ENCODE peak calls at places on chromosome 4, in eight cellular contexts. W is substantia nigra; V is left cardiac atrium; C is naive B cell; R is AG10803; K is immature natural killer cell; X is amygdala; Y is activated T-cell treated with anti-CD3 and anti-CD28 coated beads, Interleukin-2, amount 50 U/mL, for 48 hours. H is an unnamed sample.

GRCh38 chr4:122576261-122577188 is 44.3 kb downstream of the IL21 start:
- DNase-seq in K (peak; percentile 16), C (no peak), V (no peak), Y (no peak), W (no peak), R (peak; percentile 45), X (no peak), H (no peak)

GRCh38 chr4:73770917-73771316 is 30.5 kb downstream of the CXCL8 start:
- DNase-seq in R (no peak), C (no peak), V (no peak), Y (no peak), K (no peak), W (no peak), X (no peak), H (no peak)

GRCh38 chr4:180059216-180059881 is 2183.9 kb upstream of the TENM3 start:
- DNase-seq in R (no peak), Y (peak; percentile 20), C (peak; percentile 7), W (no peak), X (no peak), K (no peak), V (no peak), H (no peak)

GRCh38 chr4:52641853-52642563 is 17.1 kb downstream of the USP46 start:
- DNase-seq in V (no peak), C (no peak), X (no peak), R (no peak), K (no peak), Y (no peak), W (no peak), H (no peak)

GRCh38 chr4:120995611-120996010 is 73.1 kb upstream of the PRDM5 start:
- DNase-seq in Y (no peak), X (no peak), C (no peak), R (peak; percentile 2), K (no peak), W (no peak), V (no peak), H (no peak)

GRCh38 chr4:106806158-106806797 is 229.8 kb downstream of the DKK2 start:
- DNase-seq in W (no peak), V (no peak), X (no peak), C (no peak), R (peak; percentile 65), Y (no peak), K (no peak), H (no peak)

GRCh38 chr4:82801910-82802521 is 3.4 kb upstream of the SCD5 start:
- DNase-seq in Y (no peak), V (no peak), K (no peak), W (no peak), R (peak; percentile 36), C (no peak), X (no peak), H (no peak)

GRCh38 chr4:92303621-92304027 is at the start of gene GRID2:
- DNase-seq in X (peak; percentile 36), W (peak; percentile 24), C (no peak), R (no peak), Y (no peak), V (peak; percentile 28), K (no peak), H (peak; percentile 59)

GRCh38 chr4:136731025-136731424 is 801.3 kb downstream of the PCDH18 start:
- DNase-seq in V (no peak), K (no peak), W (no peak), Y (no peak), C (no peak), R (no peak), X (no peak), H (no peak)

GRCh38 chr4:122687450-122688121 is 44.9 kb upstream of the BBS12 start:
- DNase-seq in V (no peak), C (no peak), X (no peak), W (no peak), Y (no peak), R (peak; percentile 51), K (no peak), H (no peak)

GRCh38 chr4:41477200-41477910 is 60.6 kb upstream of the LIMCH1 start:
- DNase-seq in C (no peak), R (no peak), V (no peak), X (no peak), W (no peak), K (no peak), Y (no peak), H (no peak)

GRCh38 chr4:102429553-102429952 is 71.6 kb upstream of the NFKB1 start:
- DNase-seq in R (peak; percentile 72), X (no peak), Y (no peak), W (no peak), V (peak; percentile 24), C (no peak), K (no peak), H (no peak)

GRCh38 chr4:28177641-28178040 is 1317.0 kb downstream of the STIM2 start:
- DNase-seq in R (no peak), X (no peak), V (no peak), C (no peak), K (no peak), W (no peak), Y (no peak), H (no peak)

GRCh38 chr4:129929052-129929451 is 833.1 kb downstream of the C4orf33 start:
- DNase-seq in X (no peak), W (no peak), C (no peak), V (no peak), K (no peak), Y (no peak), R (no peak), H (no peak)

GRCh38 chr4:17812801-17813200 is 2.0 kb downstream of the NCAPG start:
- DNase-seq in V (no peak), Y (no peak), K (no peak), R (no peak), X (no peak), C (no peak), W (no peak), H (no peak)

GRCh38 chr4:31290836-31291235 is 570.7 kb downstream of the PCDH7 start:
- DNase-seq in X (no peak), W (no peak), K (no peak), C (no peak), V (no peak), R (no peak), Y (no peak), H (no peak)

GRCh38 chr4:147479817-147480216 is 1.1 kb upstream of the EDNRA start:
- DNase-seq in V (peak; percentile 47), K (no peak), W (no peak), X (no peak), Y (no peak), C (no peak), R (peak; percentile 73), H (no peak)

GRCh38 chr4:138959421-138959820 is 56.2 kb upstream of the NOCT start:
- DNase-seq in W (no peak), R (peak; percentile 16), Y (no peak), V (no peak), K (no peak), C (no peak), X (no peak), H (no peak)

GRCh38 chr4:71210831-71211230 is 128.0 kb upstream of the SLC4A4 start:
- DNase-seq in R (peak; percentile 58), V (no peak), K (no peak), W (no peak), X (no peak), C (no peak), Y (no peak), H (no peak)

GRCh38 chr4:2482693-2483092 is 13.8 kb downstream of the RNF4 start:
- DNase-seq in R (peak; percentile 39), C (no peak), W (no peak), V (peak; percentile 84), X (no peak), Y (no peak), K (no peak), H (no peak)

GRCh38 chr4:159684061-159684460 is 581.2 kb downstream of the RAPGEF2 start:
- DNase-seq in Y (no peak), W (no peak), X (no peak), R (no peak), V (no peak), K (no peak), C (no peak), H (no peak)

GRCh38 chr4:100288167-100288566 is 97.9 kb upstream of the DDIT4L start:
- DNase-seq in C (no peak), K (no peak), V (no peak), W (no peak), R (peak; percentile 49), X (no peak), Y (no peak), H (no peak)

GRCh38 chr4:148101235-148101634 is 341.0 kb downstream of the NR3C2 start:
- DNase-seq in X (no peak), C (no peak), W (no peak), V (no peak), K (no peak), R (no peak), Y (no peak), H (no peak)

GRCh38 chr4:3231431-3231980 is 17.5 kb upstream of the MSANTD1 start:
- DNase-seq in R (no peak), V (no peak), K (no peak), C (no peak), Y (no peak), W (no peak), X (no peak), H (no peak)

GRCh38 chr4:152463562-152463961 is 72.3 kb downstream of the FBXW7 start:
- DNase-seq in R (no peak), W (no peak), V (no peak), Y (no peak), X (no peak), K (no peak), C (no peak), H (no peak)

GRCh38 chr4:113438596-113438995 is 322.9 kb downstream of the CAMK2D start:
- DNase-seq in R (no peak), X (no peak), K (no peak), W (no peak), V (no peak), Y (no peak), C (no peak), H (no peak)

GRCh38 chr4:79325864-79326328 is at the start of gene NAA11:
- DNase-seq in X (no peak), K (no peak), R (no peak), Y (no peak), C (no peak), W (no peak), V (no peak), H (no peak)

GRCh38 chr4:184655889-184656869 is 6.6 kb downstream of the PRIMPOL start:
- DNase-seq in W (no peak), R (no peak), X (no peak), Y (no peak), K (no peak), V (no peak), C (no peak), H (no peak)

GRCh38 chr4:56723201-56723605 is 42.1 kb upstream of the HOPX start:
- DNase-seq in V (no peak), Y (peak; percentile 64), W (no peak), K (no peak), C (no peak), X (no peak), R (no peak), H (no peak)

GRCh38 chr4:169823685-169824084 is 65.9 kb upstream of the HPF1 start:
- DNase-seq in R (peak; percentile 52), W (no peak), V (no peak), C (no peak), Y (no peak), X (no peak), K (peak; percentile 15), H (no peak)

H was measured in Right ventricle myocardium inferior.